ENCODE peak calls at places on chromosome 4, in six cellular contexts. J, P, K, E, F and R are unnamed samples.

GRCh38 chr4:9735515-9735914 is 45.9 kb upstream of the DRD5 start:
- DNase-seq in F (no peak), P (no peak), J (no peak), E (no peak), K (no peak), R (no peak)

GRCh38 chr4:87112063-87112462 is 108.4 kb downstream of the KLHL8 start:
- DNase-seq in J (no peak), F (no peak), E (no peak), P (no peak), K (no peak), R (no peak)

GRCh38 chr4:121688261-121688660 is 8.5 kb downstream of the ANXA5 start:
- DNase-seq in K (no peak), J (no peak), F (no peak), P (no peak), E (no peak), R (no peak)

GRCh38 chr4:105088110-105088879 is 58.4 kb upstream of the TET2 start:
- DNase-seq in K (no peak), F (peak; percentile 93), J (peak; percentile 94), P (peak; percentile 93), E (no peak), R (peak; percentile 19)

GRCh38 chr4:174880001-174880400 is 38.2 kb upstream of the ADAM29 start:
- DNase-seq in F (no peak), K (no peak), E (no peak), J (no peak), P (no peak), R (no peak)

GRCh38 chr4:121653214-121653613 is 43.6 kb downstream of the ANXA5 start:
- DNase-seq in J (no peak), P (no peak), K (no peak), E (no peak), F (no peak), R (no peak)

GRCh38 chr4:166003811-166004210 is 130.8 kb downstream of the TLL1 start:
- DNase-seq in F (no peak), E (no peak), K (no peak), P (no peak), J (no peak), R (no peak)

GRCh38 chr4:14269824-14270223 is 642.3 kb upstream of the BOD1L1 start:
- DNase-seq in J (no peak), E (no peak), P (no peak), K (no peak), F (no peak), R (no peak)

GRCh38 chr4:56186808-56187523 is 200.3 kb downstream of the AASDH start:
- DNase-seq in F (no peak), P (no peak), J (no peak), K (no peak), E (no peak), R (no peak)

GRCh38 chr4:188374870-188375269 is 235.6 kb downstream of the TRIML1 start:
- DNase-seq in J (no peak), F (no peak), E (no peak), P (no peak), K (no peak), R (no peak)

GRCh38 chr4:86043755-86044592 is 315.9 kb downstream of the MAPK10 start:
- DNase-seq in P (peak; percentile 67), K (peak; percentile 57), J (no peak), E (peak; percentile 26), F (peak; percentile 63), R (peak; percentile 40)

GRCh38 chr4:522438-522837 is 23.4 kb downstream of the PIGG start:
- DNase-seq in K (no peak), P (no peak), J (no peak), F (no peak), E (no peak), R (no peak)

GRCh38 chr4:104971458-104971857 is 175.2 kb upstream of the TET2 start:
- DNase-seq in K (no peak), J (no peak), F (no peak), E (no peak), P (no peak), R (no peak)

GRCh38 chr4:34193451-34194154 is 2050.7 kb downstream of the ARAP2 start:
- DNase-seq in E (no peak), P (peak; percentile 68), J (no peak), K (no peak), F (peak; percentile 53), R (no peak)

GRCh38 chr4:74805601-74806000 is 11.3 kb upstream of the BTC start:
- DNase-seq in K (peak; percentile 72), E (no peak), J (peak; percentile 7), P (peak; percentile 55), F (peak; percentile 59), R (peak; percentile 40)

GRCh38 chr4:86498560-86499166 is 95.5 kb upstream of the PTPN13 start:
- DNase-seq in P (peak; percentile 82), J (peak; percentile 43), K (peak; percentile 68), E (no peak), F (peak; percentile 69), R (peak; percentile 25)

GRCh38 chr4:46645092-46645491 is 255.2 kb upstream of the GABRA2 start:
- DNase-seq in K (no peak), F (no peak), P (no peak), J (no peak), E (no peak), R (no peak)

GRCh38 chr4:152160236-152160800 is 375.6 kb downstream of the FBXW7 start:
- DNase-seq in E (no peak), K (no peak), F (no peak), J (no peak), P (no peak), R (no peak)

GRCh38 chr4:43496188-43496587 is 603.7 kb downstream of the GRXCR1 start:
- DNase-seq in J (no peak), E (no peak), K (peak; percentile 25), P (no peak), F (no peak), R (no peak)

GRCh38 chr4:139223682-139224317 is 46.8 kb upstream of the ELF2 start:
- DNase-seq in E (no peak), P (peak; percentile 68), J (no peak), F (peak; percentile 64), K (no peak), R (no peak)

GRCh38 chr4:17664755-17665154 is 50.3 kb downstream of the MED28 start:
- DNase-seq in K (no peak), P (no peak), E (no peak), J (no peak), F (no peak), R (no peak)

GRCh38 chr4:25993564-25994185 is 79.7 kb downstream of the SMIM20 start:
- DNase-seq in E (no peak), K (peak; percentile 15), J (no peak), P (no peak), F (peak; percentile 20), R (no peak)

GRCh38 chr4:186104114-186104894 is at the start of gene FAM149A:
- DNase-seq in J (no peak), F (no peak), E (peak; percentile 50), K (peak; percentile 59), P (no peak), R (no peak)

GRCh38 chr4:185039508-185040273 is 21.4 kb downstream of the HELT start:
- DNase-seq in P (peak; percentile 69), J (peak; percentile 37), E (peak; percentile 63), F (peak; percentile 65), K (peak; percentile 46), R (peak; percentile 74)

GRCh38 chr4:23934915-23935314 is 45.1 kb upstream of the PPARGC1A start:
- DNase-seq in J (peak; percentile 73), K (peak; percentile 87), P (peak; percentile 87), F (peak; percentile 76), E (no peak), R (no peak)

GRCh38 chr4:76696109-76696508 is 201.8 kb downstream of the SOWAHB start:
- DNase-seq in J (no peak), K (no peak), P (peak; percentile 81), F (peak; percentile 14), E (no peak), R (no peak)

GRCh38 chr4:70901607-70901983 is 574 bp upstream of the MOB1B start:
- DNase-seq in K (no peak), P (no peak), J (no peak), F (no peak), E (no peak), R (no peak)

GRCh38 chr4:124710911-124711310 is 1.6 kb downstream of the ANKRD50 start:
- DNase-seq in J (no peak), K (peak; percentile 12), F (peak; percentile 13), E (no peak), P (peak; percentile 35), R (no peak)